ENCODE peak calls at places on chromosome 13, in eight cellular contexts. M, B, I, E, H, R, P and T are unnamed samples.

GRCh38 chr13:102709536-102709935 is 14.7 kb upstream of the METTL21C start:
- DNase-seq in E (no peak), M (no peak), R (no peak), P (no peak), B (no peak), I (no peak), H (no peak), T (no peak)

GRCh38 chr13:30376426-30377311 is 45.6 kb upstream of the UBE2L5 start:
- DNase-seq in R (no peak), B (peak; percentile 84), I (peak; percentile 77), P (peak; percentile 79), M (no peak), H (no peak), E (no peak), T (no peak)

GRCh38 chr13:97235549-97236206 is 13.5 kb downstream of the MBNL2 start:
- DNase-seq in H (no peak), P (no peak), B (no peak), I (no peak), E (peak; percentile 33), M (no peak), R (peak; percentile 57), T (peak; percentile 59)

GRCh38 chr13:40047322-40047771 is 391.9 kb downstream of the COG6 start:
- DNase-seq in M (no peak), P (no peak), I (no peak), B (no peak), H (no peak), R (no peak), E (no peak), T (no peak)

GRCh38 chr13:99064624-99065249 is 86.9 kb upstream of the DOCK9 start:
- DNase-seq in R (no peak), H (no peak), E (no peak), P (no peak), I (no peak), M (no peak), B (no peak), T (no peak)

GRCh38 chr13:100547805-100548204 is 40.8 kb downstream of the GGACT start:
- DNase-seq in R (no peak), M (no peak), P (no peak), B (no peak), E (no peak), I (no peak), H (no peak), T (no peak)

GRCh38 chr13:38577048-38577447 is 109.8 kb upstream of the FREM2 start:
- DNase-seq in B (no peak), R (no peak), P (no peak), I (no peak), H (no peak), E (no peak), M (no peak), T (no peak)

GRCh38 chr13:30881191-30881651 is 24.9 kb upstream of the MEDAG start:
- DNase-seq in B (no peak), R (no peak), I (no peak), E (peak; percentile 30), P (no peak), M (no peak), H (peak; percentile 47), T (peak; percentile 34)

GRCh38 chr13:99648266-99648665 is 147.0 kb downstream of the TM9SF2 start:
- DNase-seq in M (no peak), P (no peak), I (no peak), B (no peak), H (no peak), R (no peak), E (no peak), T (no peak)

GRCh38 chr13:112685856-112686255 is 4.0 kb upstream of the ATP11A start:
- DNase-seq in E (no peak), M (no peak), R (no peak), H (no peak), P (no peak), B (no peak), I (no peak), T (no peak)

GRCh38 chr13:63124863-63125262 is 1709.2 kb upstream of the PCDH20 start:
- DNase-seq in M (no peak), R (no peak), P (no peak), E (no peak), I (no peak), B (peak; percentile 14), H (no peak), T (no peak)

GRCh38 chr13:64782459-64782858 is 2447.7 kb downstream of the PCDH9 start:
- DNase-seq in I (no peak), P (no peak), H (no peak), B (no peak), E (no peak), M (no peak), R (no peak), T (no peak)

GRCh38 chr13:100827489-100828000 is 152.9 kb upstream of the TMTC4 start:
- DNase-seq in B (no peak), R (no peak), M (no peak), P (no peak), H (no peak), I (no peak), E (no peak), T (no peak)

GRCh38 chr13:97249093-97249787 is 27.1 kb downstream of the MBNL2 start:
- DNase-seq in E (no peak), R (no peak), H (no peak), P (no peak), I (no peak), M (no peak), B (no peak), T (no peak)

GRCh38 chr13:114113961-114114360 is 18.5 kb downstream of the RASA3 start:
- DNase-seq in B (no peak), R (no peak), M (no peak), H (no peak), E (no peak), P (no peak), I (no peak), T (no peak)

GRCh38 chr13:32033744-32034143 is 2.2 kb downstream of the FRY start:
- DNase-seq in P (no peak), I (no peak), E (no peak), M (no peak), H (no peak), B (no peak), R (no peak), T (no peak)

GRCh38 chr13:32031815-32032345 is 306 bp downstream of the FRY start:
- DNase-seq in M (no peak), I (no peak), E (no peak), B (no peak), R (no peak), P (no peak), H (no peak), T (no peak)

GRCh38 chr13:32031025-32031814 is at the start of gene FRY:
- DNase-seq in I (peak; percentile 40), R (peak; percentile 65), M (peak; percentile 74), E (peak; percentile 70), H (peak; percentile 70), B (peak; percentile 49), P (peak; percentile 36), T (peak; percentile 74)

GRCh38 chr13:32035701-32036100 is 4.1 kb downstream of the FRY start:
- DNase-seq in E (no peak), B (no peak), I (no peak), R (no peak), P (no peak), H (no peak), M (no peak), T (no peak)

DNA sequence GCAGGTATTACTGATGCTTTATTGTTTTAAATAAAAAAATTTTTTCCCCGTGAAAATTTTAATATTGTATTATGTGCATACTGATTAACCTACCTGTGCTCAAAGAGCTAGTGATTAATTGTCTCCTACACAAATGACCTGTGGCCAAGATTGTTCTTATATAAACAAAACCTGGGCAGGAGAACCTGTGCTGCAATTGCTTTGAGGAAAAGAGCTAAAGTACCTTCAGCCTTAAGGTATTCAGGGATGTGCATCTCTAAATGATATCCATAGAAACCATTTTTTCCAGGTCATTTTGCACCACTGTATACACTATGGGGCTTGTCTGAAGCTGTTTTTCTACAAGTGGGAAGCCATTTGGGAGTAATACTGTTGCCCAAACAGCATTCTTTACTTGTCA is 1.2 kb downstream of the FRY start:
- DNase-seq in H (no peak), B (no peak), R (no peak), I (no peak), M (no peak), E (no peak), P (no peak), T (no peak)
- H3K4me3 ChIP-seq in H (no peak overlapping the region), B (peak overlapping the region; percentile 17), R (peak overlapping the region; percentile 78), I (no peak overlapping the region), M (no peak overlapping the region), E (no peak overlapping the region), P (no peak overlapping the region), T (no peak overlapping the region)

GRCh38 chr13:73987618-73988017 is 146.6 kb downstream of the KLF12 start:
- DNase-seq in E (no peak), B (no peak), H (no peak), M (no peak), I (no peak), R (no peak), P (no peak), T (no peak)

GRCh38 chr13:73993661-73994060 is 140.5 kb downstream of the KLF12 start:
- DNase-seq in R (no peak), E (no peak), M (no peak), B (no peak), P (no peak), I (no peak), H (no peak), T (no peak)

GRCh38 chr13:73991884-73992283 is 142.3 kb downstream of the KLF12 start:
- DNase-seq in R (no peak), P (no peak), M (no peak), B (peak; percentile 84), H (no peak), I (no peak), E (no peak), T (no peak)

GRCh38 chr13:73989244-73989843 is 144.9 kb downstream of the KLF12 start:
- DNase-seq in R (no peak), H (no peak), M (no peak), B (no peak), E (no peak), I (no peak), P (no peak), T (no peak)

DNA sequence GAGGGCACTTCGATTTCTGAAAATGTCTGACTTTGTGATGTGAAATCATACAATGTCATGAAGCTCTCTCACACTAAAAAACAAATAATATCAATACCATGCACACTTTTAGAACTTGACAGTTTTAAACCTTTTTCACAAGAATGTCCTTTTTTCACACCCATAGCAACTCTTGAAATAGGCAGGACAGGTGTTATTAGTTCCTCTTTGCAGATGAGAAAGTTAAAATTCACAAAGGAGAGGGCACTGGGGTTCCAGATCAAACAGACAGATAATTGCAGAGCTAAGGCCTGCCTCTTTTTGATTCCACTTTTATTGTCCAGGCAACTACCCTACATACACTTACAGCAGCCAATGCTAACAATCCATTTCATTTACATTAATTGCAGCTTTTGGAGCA is 142.8 kb downstream of the KLF12 start:
- DNase-seq in P (no peak), E (no peak), B (peak; percentile 80), H (no peak), M (no peak), R (no peak), I (no peak), T (no peak)
- H3K4me1 ChIP-seq in P (peaks cover 38% of the 10 kb centered on the region), E (no peaks in the 10 kb centered on the region), B (peaks cover 100% of the 10 kb centered on the region), H (peaks cover 27% of the 10 kb centered on the region), M (no peaks in the 10 kb centered on the region), R (peaks cover 3% of the 10 kb centered on the region), I (peaks cover 28% of the 10 kb centered on the region), T (no peaks in the 10 kb centered on the region)

GRCh38 chr13:93766719-93767118 is 540.1 kb downstream of the GPC6 start:
- DNase-seq in E (no peak), M (no peak), I (no peak), H (no peak), B (no peak), R (no peak), P (no peak), T (no peak)
- H3K4me3 ChIP-seq in E (no peak overlapping the region), M (no peak overlapping the region), I (no peak overlapping the region), H (no peak overlapping the region), B (no peak overlapping the region), R (peak overlapping the region; percentile 1), P (no peak overlapping the region), T (no peak overlapping the region)

GRCh38 chr13:110230661-110231347 is 76.2 kb downstream of the COL4A1 start:
- DNase-seq in E (no peak), I (no peak), H (no peak), B (no peak), P (no peak), R (no peak), M (no peak), T (no peak)
- H3K4me1 ChIP-seq in E (peaks cover 23% of the 10 kb centered on the region), I (no peaks in the 10 kb centered on the region), H (peaks cover 97% of the 10 kb centered on the region), B (no peaks in the 10 kb centered on the region), P (no peaks in the 10 kb centered on the region), R (peaks cover 52% of the 10 kb centered on the region), M (peaks cover 16% of the 10 kb centered on the region), T (peaks cover 4% of the 10 kb centered on the region)